ENCODE peak calls at places on chromosomes 4 and X, in ten cellular contexts. V is anterior cingulate cortex; P is mammary epithelial cell; D is cardiac muscle cell; Y is mucosa of gallbladder; U is naive thymus-derived CD8-positive, alpha-beta T cell; C is MM.1S; O is NCI-H1105; I is activated naive CD4-positive, alpha-beta T cell treated with Interleukin-2 at 50 U/mL for 16 hours; A is CD8-positive, alpha-beta memory T cell. E is an unnamed sample.

GRCh38 chr4:108683479-108683878 is 33.1 kb downstream of the OSTC start:
- DNase-seq in V (no peak), P (peak; percentile 16), D (no peak), Y (no peak), U (no peak), C (peak; percentile 53), O (no peak), I (no peak), A (no peak), E (no peak)

GRCh38 chr4:176340871-176341685 is 21.3 kb downstream of the SPCS3 start:
- DNase-seq in V (no peak), P (peak; percentile 25), D (peak; percentile 52), Y (no peak), U (no peak), C (peak; percentile 36), O (peak; percentile 9), I (no peak), A (no peak), E (no peak)

GRCh38 chr4:17168571-17168970 is 270.1 kb upstream of the LDB2 start:
- DNase-seq in V (no peak), P (no peak), D (no peak), Y (no peak), U (no peak), C (no peak), O (no peak), I (no peak), A (no peak), E (no peak)

GRCh38 chrX:106862972-106863688 is 40.0 kb downstream of the RIPPLY1 start:
- DNase-seq in V (no peak), P (peak; percentile 24), D (peak; percentile 33), Y (peak; percentile 12), U (no peak), C (peak; percentile 26), O (no peak), I (peak; percentile 1), A (no peak), E (no peak)

GRCh38 chr4:184815046-184815877 is 10.5 kb downstream of the ACSL1 start:
- DNase-seq in V (no peak), P (peak; percentile 96), D (peak; percentile 87), Y (peak; percentile 88), U (no peak), C (peak; percentile 62), O (peak; percentile 74), I (no peak), A (no peak), E (peak; percentile 85)

GRCh38 chr4:78644744-78645330 is 93.3 kb downstream of the ANXA3 start:
- DNase-seq in V (no peak), P (peak; percentile 71), D (peak; percentile 68), Y (peak; percentile 72), U (peak; percentile 37), C (peak; percentile 68), O (no peak), I (peak; percentile 41), A (peak; percentile 3), E (no peak)

GRCh38 chrX:85993539-85994197 is 53.7 kb downstream of the CHM start:
- DNase-seq in V (no peak), P (peak; percentile 5), D (no peak), Y (no peak), U (no peak), C (no peak), O (no peak), I (no peak), A (no peak), E (no peak)

GRCh38 chrX:124242160-124242559 is 90.3 kb upstream of the TEX13D start:
- DNase-seq in V (no peak), P (no peak), D (no peak), Y (no peak), U (no peak), C (no peak), O (no peak), I (no peak), A (no peak), E (no peak)

GRCh38 chr4:61200991-61201526 is 933 bp downstream of the ADGRL3 start:
- DNase-seq in V (no peak), P (peak; percentile 46), D (peak; percentile 66), Y (no peak), U (no peak), C (no peak), O (no peak), I (no peak), A (no peak), E (no peak)

GRCh38 chr4:63348735-63349673 is 1060.2 kb downstream of the TECRL start:
- DNase-seq in V (peak; percentile 3), P (no peak), D (no peak), Y (no peak), U (no peak), C (no peak), O (no peak), I (no peak), A (no peak), E (peak; percentile 79)

GRCh38 chrX:9928083-9928482 is 39.1 kb upstream of the CLDN34 start:
- DNase-seq in V (no peak), P (no peak), D (peak; percentile 25), Y (no peak), U (no peak), C (no peak), O (peak; percentile 41), I (no peak), A (no peak), E (no peak)

GRCh38 chr4:111066887-111067286 is 444.0 kb upstream of the PITX2 start:
- DNase-seq in V (no peak), P (peak; percentile 3), D (peak; percentile 19), Y (no peak), U (no peak), C (no peak), O (no peak), I (no peak), A (no peak), E (no peak)

GRCh38 chr4:109947457-109947856 is 34.8 kb downstream of the EGF start:
- DNase-seq in V (no peak), P (peak; percentile 91), D (no peak), Y (no peak), U (no peak), C (no peak), O (no peak), I (no peak), A (no peak), E (no peak)

GRCh38 chr4:155402941-155403340 is 26.2 kb upstream of the MAP9 start:
- DNase-seq in V (no peak), P (no peak), D (peak; percentile 34), Y (no peak), U (no peak), C (no peak), O (no peak), I (no peak), A (no peak), E (no peak)

E was measured in posterior vena cava.